ENCODE peak calls at places on chromosomes 12 and 14, in five cellular contexts. V is lung microvascular endothelial cell, U is retinal pigment epithelial cell, Q is brain microvascular endothelial cell, N is RWPE1. I is an unnamed sample.

GRCh38 chr12:17342381-17342961 is 736.5 kb upstream of the LMO3 start:
- DNase-seq in U (peak; percentile 47), Q (no peak), N (no peak), V (no peak), I (no peak)

GRCh38 chr12:94286580-94287244 is 138.3 kb downstream of the PLXNC1 start:
- DNase-seq in Q (no peak), V (no peak), U (no peak), N (no peak), I (no peak)

GRCh38 chr14:103623883-103624482 is 5.0 kb upstream of the KLC1 start:
- DNase-seq in U (no peak), V (no peak), Q (no peak), N (no peak), I (no peak)

GRCh38 chr12:1500095-1500801 is 94.1 kb downstream of the FBXL14 start:
- DNase-seq in U (no peak), Q (peak; percentile 47), N (no peak), V (no peak), I (peak; percentile 97)

GRCh38 chr14:77126461-77126990 is 15.1 kb downstream of the ZDHHC22 start:
- DNase-seq in U (no peak), Q (no peak), V (no peak), N (no peak), I (no peak)

GRCh38 chr12:104258476-104259067 is 43.0 kb downstream of the TXNRD1 start:
- DNase-seq in U (no peak), V (no peak), N (no peak), Q (no peak), I (no peak)

GRCh38 chr14:79855789-79856188 is 355.5 kb downstream of the DIO2 start:
- DNase-seq in Q (no peak), V (no peak), U (no peak), N (no peak), I (no peak)

GRCh38 chr12:1878214-1878613 is 40.2 kb downstream of the CACNA2D4 start:
- DNase-seq in V (no peak), N (no peak), U (no peak), Q (no peak), I (no peak)

GRCh38 chr14:59570122-59570521 is 6.5 kb downstream of the CCDC175 start:
- DNase-seq in V (peak; percentile 3), U (no peak), Q (no peak), N (no peak), I (no peak)

GRCh38 chr14:66381765-66382164 is 104.4 kb upstream of the CCDC196 start:
- DNase-seq in U (no peak), V (no peak), N (no peak), Q (no peak), I (no peak)

I was measured in H4.